ENCODE peak calls at places on chromosomes 13 and 19, in seven cellular contexts. R is breast epithelium, Q is sigmoid colon, W is mucosa of descending colon, I is astrocyte of the spinal cord, K is A549, O is foreskin fibroblast. U is an unnamed sample.
A peak's percentile ranks its signal among the peaks of the same experiment; 100 is the strongest.

GRCh38 chr13:99392806-99393135 is 85.6 kb upstream of the GPR183 start:
- DNase-seq in O (peak; percentile 21), R (no peak), I (no peak), Q (no peak), W (no peak), K (no peak), U (no peak)

GRCh38 chr13:31431722-31432137 is 232.0 kb downstream of the B3GLCT start:
- DNase-seq in K (peak; percentile 7), Q (no peak), W (no peak), R (no peak), O (peak; percentile 76), I (peak; percentile 26), U (no peak)

GRCh38 chr13:76641056-76641455 is 245.1 kb downstream of the KCTD12 start:
- DNase-seq in I (peak; percentile 50), K (no peak), R (no peak), Q (no peak), W (no peak), O (peak; percentile 78), U (no peak)

GRCh38 chr19:51784922-51785690 is 9.9 kb upstream of the FPR3 start:
- DNase-seq in R (no peak), K (no peak), I (no peak), O (peak; percentile 6), W (no peak), Q (peak; percentile 84), U (no peak)

GRCh38 chr19:18339703-18340102 is 695 bp upstream of the PGPEP1 start:
- DNase-seq in O (peak; percentile 54), Q (no peak), R (no peak), W (no peak), I (no peak), K (peak; percentile 50), U (no peak)

GRCh38 chr13:29162638-29163037 is 342.5 kb downstream of the MTUS2 start:
- DNase-seq in Q (no peak), W (no peak), R (no peak), O (peak; percentile 5), I (no peak), K (peak; percentile 30), U (no peak)

GRCh38 chr13:98923641-98924397 is 54.0 kb downstream of the DOCK9 start:
- DNase-seq in K (no peak), R (no peak), Q (no peak), I (no peak), W (no peak), O (peak; percentile 34), U (no peak)

GRCh38 chr13:99418663-99419140 is 82.6 kb upstream of the TM9SF2 start:
- DNase-seq in R (peak; percentile 14), O (no peak), W (no peak), I (no peak), K (no peak), Q (no peak), U (no peak)

GRCh38 chr13:67966065-67966464 is 735.9 kb upstream of the PCDH9 start:
- DNase-seq in R (no peak), K (no peak), Q (no peak), O (no peak), W (no peak), I (no peak), U (no peak)

GRCh38 chr13:54301085-54301484 is 1272.5 kb downstream of the OLFM4 start:
- DNase-seq in R (no peak), W (no peak), O (no peak), K (no peak), I (no peak), Q (no peak), U (no peak)

GRCh38 chr13:98916403-98916802 is 61.5 kb downstream of the DOCK9 start:
- DNase-seq in R (no peak), W (no peak), Q (no peak), O (no peak), I (no peak), K (no peak), U (no peak)

GRCh38 chr13:75800545-75800944 is 164.4 kb downstream of the LMO7 start:
- DNase-seq in Q (no peak), W (no peak), O (no peak), I (no peak), R (no peak), K (peak; percentile 33), U (no peak)

GRCh38 chr13:35210234-35210633 is 266.3 kb downstream of the MAB21L1 start:
- DNase-seq in Q (no peak), R (no peak), K (no peak), W (no peak), I (peak; percentile 10), O (peak; percentile 19), U (peak; percentile 57)

GRCh38 chr13:64925284-64925683 is 2304.9 kb downstream of the PCDH9 start:
- DNase-seq in K (no peak), W (no peak), I (peak; percentile 13), O (peak; percentile 2), R (no peak), Q (no peak), U (no peak)

GRCh38 chr13:79987323-79987722 is 353.6 kb downstream of the SPRY2 start:
- DNase-seq in Q (no peak), R (no peak), O (peak; percentile 86), K (no peak), W (no peak), I (no peak), U (no peak)

GRCh38 chr19:55165952-55166529 is 372 bp downstream of the DNAAF3 start:
- DNase-seq in I (peak; percentile 82), K (peak; percentile 95), O (peak; percentile 89), W (peak; percentile 70), R (no peak), Q (peak; percentile 74), U (peak; percentile 66)

GRCh38 chr19:28242317-28242927 is 970.5 kb downstream of the UQCRFS1 start:
- DNase-seq in I (peak; percentile 15), W (no peak), O (peak; percentile 66), R (no peak), K (peak; percentile 50), Q (no peak), U (no peak)

GRCh38 chr19:58581227-58582141 is 8.3 kb upstream of the MZF1 start:
- DNase-seq in O (peak; percentile 94), R (peak; percentile 80), W (peak; percentile 80), I (peak; percentile 84), K (peak; percentile 90), Q (peak; percentile 96), U (no peak)

GRCh38 chr19:18194554-18195238 is 1.7 kb downstream of the MPV17L2 start:
- DNase-seq in W (peak; percentile 71), R (no peak), K (no peak), Q (peak; percentile 90), I (peak; percentile 37), O (peak; percentile 47), U (no peak)

GRCh38 chr19:1852729-1853128 is 4.4 kb upstream of the REXO1 start:
- DNase-seq in O (no peak), Q (no peak), I (no peak), R (no peak), W (peak; percentile 62), K (no peak), U (no peak)

GRCh38 chr19:1852294-1852646 is 4.0 kb upstream of the REXO1 start:
- DNase-seq in I (no peak), R (no peak), W (peak; percentile 67), Q (peak; percentile 59), O (peak; percentile 59), K (no peak), U (no peak)

GRCh38 chr19:1849999-1850398 is 1.7 kb upstream of the REXO1 start:
- DNase-seq in K (no peak), W (no peak), R (no peak), O (no peak), I (no peak), Q (no peak), U (no peak)

GRCh38 chr19:1851581-1852293 is 3.5 kb upstream of the REXO1 start:
- DNase-seq in W (peak; percentile 72), R (no peak), O (no peak), Q (no peak), K (no peak), I (no peak), U (no peak)

GRCh38 chr19:1850809-1851544 is 2.7 kb upstream of the REXO1 start:
- DNase-seq in I (no peak), K (no peak), R (no peak), W (peak; percentile 56), Q (no peak), O (no peak), U (no peak)
- TF ChIP-seq CTCF in I (no peak), K (no peak), R (no peak), W (no peak), Q (no peak), O (peak; percentile 10), U (peak; percentile 27)

GRCh38 chr13:48038763-48039162 is 1.2 kb downstream of the NUDT15 start:
- DNase-seq in O (no peak), I (no peak), R (no peak), W (no peak), Q (no peak), K (no peak), U (no peak)
- H3K4me3 ChIP-seq in O (peak overlapping the region; percentile 87), I (no peak overlapping the region), R (peak overlapping the region; percentile 68), W (no peak overlapping the region), Q (no peak overlapping the region), K (peak overlapping the region; percentile 69), U (peak overlapping the region; percentile 87)

GRCh38 chr19:14821958-14822357 is 13.0 kb downstream of the OR7A5 start:
- DNase-seq in K (no peak), O (no peak), W (no peak), Q (no peak), I (no peak), R (no peak), U (no peak)

GRCh38 chr19:14817052-14817451 is 17.9 kb downstream of the OR7A5 start:
- DNase-seq in O (no peak), Q (no peak), I (no peak), W (no peak), R (no peak), K (no peak), U (no peak)

GRCh38 chr19:14814982-14815381 is 20.0 kb downstream of the OR7A5 start:
- DNase-seq in K (no peak), Q (no peak), I (no peak), R (no peak), O (no peak), W (no peak), U (no peak)

GRCh38 chr19:14818588-14818987 is 16.4 kb downstream of the OR7A5 start:
- DNase-seq in I (no peak), R (no peak), Q (no peak), K (no peak), W (no peak), O (no peak), U (no peak)
- TF ChIP-seq CTCF in I (no peak), R (no peak), Q (no peak), K (no peak), W (no peak), O (no peak), U (no peak)

GRCh38 chr13:100674848-100675659 is 459 bp upstream of the TMTC4 start:
- DNase-seq in I (peak; percentile 99), W (peak; percentile 100), R (peak; percentile 99), K (peak; percentile 96), Q (peak; percentile 100), O (peak; percentile 100), U (peak; percentile 76)

GRCh38 chr13:100673376-100673830 is 1.2 kb downstream of the TMTC4 start:
- DNase-seq in I (no peak), K (no peak), O (no peak), R (no peak), Q (no peak), W (peak; percentile 53), U (no peak)

GRCh38 chr13:100673831-100674362 is 698 bp downstream of the TMTC4 start:
- DNase-seq in R (no peak), I (peak; percentile 94), O (peak; percentile 89), K (peak; percentile 61), Q (peak; percentile 78), W (peak; percentile 62), U (no peak)

GRCh38 chr13:100674363-100674847 is at the start of gene TMTC4:
- DNase-seq in O (no peak), I (no peak), R (no peak), W (no peak), K (peak; percentile 10), Q (no peak), U (no peak)

GRCh38 chr13:100675660-100676129 is 1.1 kb upstream of the TMTC4 start:
- DNase-seq in I (no peak), O (no peak), Q (no peak), R (no peak), K (no peak), W (no peak), U (no peak)
- H3K4me3 ChIP-seq in I (peak overlapping the region; percentile 70), O (peak overlapping the region; percentile 79), Q (peak overlapping the region; percentile 70), R (peak overlapping the region; percentile 80), K (peak overlapping the region; percentile 73), W (no peak overlapping the region), U (peak overlapping the region; percentile 59)